ENCODE peak calls at places on chromosomes 4 and X, in four cellular contexts. U is HepG2, B is SK-N-SH, P is GM12878. M is an unnamed sample.

GRCh38 chr4:21512351-21512750 is 436.2 kb downstream of the KCNIP4 start:
- DNase-seq in P (no peak), U (no peak), B (peak), M (no peak)

GRCh38 chr4:73751166-73751565 is 10.8 kb downstream of the CXCL8 start:
- DNase-seq in B (no peak), U (no peak), P (peak), M (no peak)

GRCh38 chr4:82287720-82288119 is 86.1 kb downstream of the HNRNPD start:
- DNase-seq in B (no peak), U (no peak), P (no peak), M (peak)

GRCh38 chr4:87049508-87049907 is 114.7 kb downstream of the AFF1 start:
- DNase-seq in P (no peak), B (no peak), U (no peak), M (no peak)

GRCh38 chr4:41753942-41754341 is 5.4 kb upstream of the PHOX2B start:
- DNase-seq in B (peak), U (no peak), P (no peak), M (no peak)

GRCh38 chr4:6749340-6750171 is 33.0 kb upstream of the KIAA0232 start:
- DNase-seq in P (no peak), B (peak), U (peak), M (peak)

GRCh38 chrX:16559206-16559619 is 90.7 kb upstream of the S100G start:
- DNase-seq in U (no peak), P (no peak), B (no peak), M (no peak)

GRCh38 chr4:36333303-36333877 is 52.0 kb downstream of the DTHD1 start:
- DNase-seq in P (no peak), B (no peak), U (no peak), M (no peak)

GRCh38 chr4:48792348-48793006 is 12.4 kb upstream of the FRYL start:
- DNase-seq in P (no peak), U (no peak), B (no peak), M (no peak)

GRCh38 chr4:48796191-48796926 is 16.3 kb upstream of the FRYL start:
- DNase-seq in B (no peak), U (no peak), P (no peak), M (no peak)

GRCh38 chr4:48796927-48797679 is 17.0 kb upstream of the FRYL start:
- DNase-seq in B (no peak), U (no peak), P (no peak), M (no peak)

GRCh38 chr4:48798117-48798516 is 18.0 kb upstream of the FRYL start:
- DNase-seq in B (no peak), U (no peak), P (no peak), M (no peak)

GRCh38 chr4:48795108-48795507 is 15.0 kb upstream of the FRYL start:
- DNase-seq in U (no peak), B (no peak), P (no peak), M (no peak)
- TF ChIP-seq NFIC in U (no peak), B (no peak), P (peak), M (no peak)

GRCh38 chrX:9729161-9729885 is 36.3 kb downstream of the GPR143 start:
- DNase-seq in B (no peak), P (no peak), U (peak), M (no peak)

GRCh38 chrX:9730078-9730477 is 35.6 kb downstream of the GPR143 start:
- DNase-seq in P (no peak), B (no peak), U (no peak), M (no peak)

GRCh38 chrX:9728271-9728670 is 37.4 kb downstream of the GPR143 start:
- DNase-seq in P (no peak), B (no peak), U (no peak), M (no peak)

DNA sequence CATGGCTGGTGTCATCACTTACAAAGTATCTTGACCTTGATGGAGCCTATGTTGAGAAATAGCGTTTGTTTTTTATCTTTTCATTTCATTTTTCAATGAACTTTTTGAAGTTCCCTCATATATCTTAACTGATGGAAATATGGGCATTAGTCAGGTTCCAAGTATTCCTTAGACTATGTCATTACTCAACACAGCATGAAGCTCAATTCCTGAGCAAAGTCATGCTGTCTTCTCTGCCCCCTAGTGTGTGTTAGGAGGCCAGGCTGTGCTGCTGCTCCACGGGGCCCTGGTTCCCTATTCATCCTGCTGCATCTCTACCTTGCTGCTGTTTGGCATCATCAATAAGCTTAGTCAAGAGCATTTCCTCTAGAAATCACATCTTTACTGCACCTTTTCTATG is 40.9 kb downstream of the GPR143 start:
- DNase-seq in P (no peak), U (no peak), B (no peak), M (no peak)
- TF ChIP-seq NFIC in P (no peak), U (no peak), B (no peak), M (no peak)

GRCh38 chr4:47933798-47934197 is 19.4 kb upstream of the NFXL1 start:
- DNase-seq in B (peak), P (no peak), U (peak), M (peak)
- TF ChIP-seq NFIC in B (no peak), P (no peak), U (no peak), M (no peak)

GRCh38 chr4:16102356-16102755 is 18.5 kb upstream of the PROM1 start:
- DNase-seq in B (no peak), P (no peak), U (no peak), M (no peak)

GRCh38 chr4:16104520-16104919 is 20.7 kb upstream of the PROM1 start:
- DNase-seq in B (no peak), P (no peak), U (no peak), M (no peak)

GRCh38 chr4:16100833-16101232 is 17.0 kb upstream of the PROM1 start:
- DNase-seq in U (no peak), B (peak), P (no peak), M (no peak)
- TF ChIP-seq NFIC in U (no peak), B (no peak), P (no peak), M (no peak)

GRCh38 chrX:22634081-22634480 is 361.4 kb downstream of the CBLL2 start:
- DNase-seq in B (no peak), U (no peak), P (no peak), M (no peak)
- TF ChIP-seq NFIC in B (no peak), U (no peak), P (no peak), M (no peak)

DNA sequence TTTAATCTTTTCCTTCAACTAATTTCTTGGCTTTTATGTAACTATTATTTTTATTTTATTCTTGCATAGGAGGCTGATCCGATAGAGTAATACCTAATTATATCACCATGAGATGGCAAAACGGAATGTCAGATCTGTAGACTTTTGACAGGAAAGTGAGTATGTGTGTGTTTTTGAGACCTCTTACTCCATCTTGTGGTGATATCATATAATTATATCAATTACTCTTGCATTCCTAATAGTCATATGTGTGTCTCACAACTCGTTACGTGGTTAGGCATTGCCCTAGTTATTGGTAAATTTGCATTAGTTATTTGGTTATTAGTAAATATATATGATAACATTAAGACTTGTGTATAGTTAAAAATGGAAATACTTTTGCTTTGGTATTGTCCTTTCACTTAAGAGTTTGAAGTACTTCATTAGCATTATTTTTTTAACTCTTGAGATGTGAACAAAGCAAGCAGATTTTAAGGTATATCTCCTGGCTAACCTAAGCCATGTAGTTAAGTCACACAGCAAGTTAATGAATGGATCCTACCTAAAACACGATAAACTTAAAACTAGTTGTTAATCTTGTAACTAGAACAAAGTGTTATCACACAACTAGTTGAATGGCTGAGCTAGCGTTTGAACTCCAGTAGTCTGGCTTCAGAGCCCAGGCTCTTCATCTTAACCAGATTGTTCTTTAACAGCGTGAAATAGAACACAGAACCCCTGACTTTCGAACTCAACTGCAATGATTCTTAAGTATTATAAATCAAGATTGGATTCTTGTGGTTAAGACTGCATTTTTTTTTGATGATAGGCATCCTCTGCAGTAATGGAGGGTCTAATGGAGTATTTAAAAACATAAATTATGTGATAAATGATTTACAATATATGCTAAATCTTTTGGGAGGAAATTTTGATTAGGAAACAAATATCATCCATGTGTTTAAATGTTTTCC is 67.1 kb downstream of the PGRMC2 start:
- DNase-seq in B (peak), U (peak), P (no peak), M (peak)
- TF ChIP-seq NFIC in B (peak), U (no peak), P (no peak), M (no peak)

GRCh38 chr4:184466634-184467033 is 7.7 kb downstream of the IRF2 start:
- DNase-seq in U (no peak), B (no peak), P (no peak), M (no peak)
- TF ChIP-seq NFIC in U (no peak), B (no peak), P (no peak), M (no peak)